ENCODE peak calls at places on chromosomes 16 and 17, in nine cellular contexts. U is ascending aorta; Z is activated T-helper 2 cell treated with anti-CD3 and anti-CD28 coated beads, Interferon-gamma antibody, Interleukin-2, Interleukin-4, amounts not matched to agents 10 μg/mL and 5 μg/mL and 100 μg/mL, durations not matched to agents 14 hours and 24 hours and 36 hours; A is Caki2; F is M059J; T is WTC11; W is T-cell; P is stimulated activated CD8-positive, alpha-beta memory T cell treated with anti-CD3 and anti-CD28 coated beads, Interleukin-7, amount 100 ng/mL, for 24 hours; Q is HL-60. N is an unnamed sample.

GRCh38 chr16:10609410-10609774 is 29.0 kb upstream of the EMP2 start:
- DNase-seq in Z (no peak), F (peak), A (no peak), U (no peak), T (no peak), W (no peak), P (no peak), Q (no peak), N (no peak)

GRCh38 chr17:35283767-35284166 is 40.9 kb downstream of the SLFN5 start:
- DNase-seq in F (no peak), W (no peak), A (no peak), P (no peak), Q (no peak), Z (no peak), T (no peak), U (no peak), N (no peak)

GRCh38 chr17:38705803-38706624 is 941 bp downstream of the MLLT6 start:
- DNase-seq in Q (no peak), T (peak), P (no peak), A (peak), W (no peak), F (peak), U (peak), Z (no peak), N (peak)

GRCh38 chr16:16985707-16986106 is 485.1 kb downstream of the XYLT1 start:
- DNase-seq in Q (no peak), W (no peak), Z (no peak), F (no peak), U (no peak), T (no peak), A (no peak), P (no peak), N (no peak)

GRCh38 chr17:15332338-15332737 is 9.1 kb downstream of the TEKT3 start:
- DNase-seq in W (no peak), Q (no peak), T (peak), A (no peak), U (no peak), P (no peak), Z (no peak), F (no peak), N (no peak)

GRCh38 chr17:69466905-69467630 is 52.6 kb downstream of the MAP2K6 start:
- DNase-seq in P (no peak), U (no peak), F (no peak), W (no peak), Z (no peak), T (no peak), Q (no peak), A (peak), N (no peak)

GRCh38 chr16:2702871-2703745 is 16.9 kb downstream of the PRSS27 start:
- DNase-seq in P (no peak), W (no peak), F (no peak), Q (no peak), T (no peak), Z (no peak), U (no peak), A (no peak), N (no peak)

GRCh38 chr16:65309294-65309850 is 187.5 kb upstream of the CDH11 start:
- DNase-seq in T (no peak), U (no peak), Z (no peak), W (no peak), F (peak), Q (no peak), A (no peak), P (no peak), N (no peak)

GRCh38 chr17:46878055-46878454 is 26.7 kb downstream of the WNT9B start:
- DNase-seq in W (no peak), Q (peak), A (no peak), Z (no peak), T (no peak), U (peak), F (no peak), P (no peak), N (no peak)

GRCh38 chr17:76091526-76092285 is 11.9 kb downstream of the EXOC7 start:
- DNase-seq in U (no peak), A (no peak), P (no peak), Z (no peak), T (no peak), Q (no peak), W (no peak), F (no peak), N (no peak)

GRCh38 chr16:14244344-14245010 is 173.4 kb downstream of the MRTFB start:
- DNase-seq in U (no peak), Q (no peak), P (no peak), W (no peak), T (no peak), F (no peak), A (no peak), Z (no peak), N (no peak)

GRCh38 chr17:64572682-64573154 is 65.9 kb downstream of the CEP95 start:
- DNase-seq in T (no peak), Z (no peak), U (no peak), W (no peak), Q (no peak), F (peak), P (no peak), A (peak), N (no peak)

GRCh38 chr17:81395600-81396277 is 482 bp downstream of the BAHCC1 start:
- DNase-seq in W (no peak), Q (no peak), F (no peak), P (no peak), U (no peak), T (no peak), A (peak), Z (no peak), N (no peak)

GRCh38 chr16:56815721-56816120 is 49.3 kb upstream of the SLC12A3 start:
- DNase-seq in F (no peak), U (no peak), T (no peak), Q (no peak), P (no peak), W (no peak), Z (no peak), A (no peak), N (no peak)

GRCh38 chr17:60534613-60535157 is 8.6 kb upstream of the APPBP2 start:
- DNase-seq in U (no peak), Z (no peak), P (no peak), W (no peak), Q (no peak), A (peak), T (no peak), F (no peak), N (no peak)

GRCh38 chr17:48544356-48545021 is 420 bp downstream of the HOXB2 start:
- DNase-seq in P (no peak), F (peak), Q (no peak), A (peak), W (peak), U (peak), Z (peak), T (peak), N (peak)

GRCh38 chr17:61389670-61390478 is 9.8 kb upstream of the TBX2 start:
- DNase-seq in Q (no peak), Z (no peak), U (no peak), P (no peak), A (no peak), F (peak), T (peak), W (peak), N (peak)

GRCh38 chr17:78252701-78253635 is 21.5 kb downstream of the TMEM235 start:
- DNase-seq in P (no peak), Z (no peak), U (no peak), F (no peak), W (no peak), A (no peak), Q (no peak), T (no peak), N (no peak)

GRCh38 chr17:49018673-49019215 is 21.6 kb downstream of the IGF2BP1 start:
- DNase-seq in Z (no peak), Q (no peak), U (no peak), F (no peak), P (no peak), A (no peak), T (no peak), W (no peak), N (no peak)

GRCh38 chr17:15456972-15457722 is 10.3 kb downstream of the CDRT4 start:
- DNase-seq in A (no peak), T (no peak), Q (no peak), W (no peak), Z (no peak), P (no peak), U (peak), F (peak), N (no peak)

N was measured in CD8-positive, alpha-beta T cell.